ENCODE peak calls at places on chromosome 22, in four cellular contexts. R is MM.1S, J is Caco-2, X is H9. V is an unnamed sample. For H3K9me3 and H3K4me1, the result is how much of the 10 kb centered on the place peaks cover.

GRCh38 chr22:38570841-38571364 is 920 bp upstream of the DMC1 start:
- DNase-seq in R (peak), X (peak), J (peak), V (peak)

GRCh38 chr22:25763239-25763777 is 21.3 kb downstream of the MYO18B start:
- DNase-seq in R (no peak), J (no peak), X (no peak), V (no peak)

GRCh38 chr22:42884616-42885375 is 27.7 kb upstream of the ARFGAP3 start:
- DNase-seq in J (no peak), R (no peak), X (no peak), V (no peak)

GRCh38 chr22:25196326-25196725 is 3.3 kb upstream of the CRYBB3 start:
- DNase-seq in R (no peak), J (no peak), X (no peak), V (no peak)

GRCh38 chr22:41352058-41352457 is 29.7 kb upstream of the TEF start:
- DNase-seq in X (no peak), R (no peak), J (peak), V (no peak)

GRCh38 chr22:24683671-24684070 is 80.7 kb downstream of the GGT1 start:
- DNase-seq in X (no peak), R (no peak), J (no peak), V (no peak)

GRCh38 chr22:19723165-19723989 is at the start of gene GP1BB:
- DNase-seq in J (peak), R (no peak), X (peak), V (no peak)

GRCh38 chr22:33919591-33920501 is at the start of gene LARGE1:
- DNase-seq in R (peak), J (peak), X (peak), V (peak)

GRCh38 chr22:39625554-39626537 is 55.3 kb downstream of the CACNA1I start:
- DNase-seq in X (no peak), R (no peak), J (no peak), V (no peak)

GRCh38 chr22:42717197-42717967 is 3.3 kb downstream of the A4GALT start:
- DNase-seq in J (peak), X (peak), R (peak), V (no peak)

DNA sequence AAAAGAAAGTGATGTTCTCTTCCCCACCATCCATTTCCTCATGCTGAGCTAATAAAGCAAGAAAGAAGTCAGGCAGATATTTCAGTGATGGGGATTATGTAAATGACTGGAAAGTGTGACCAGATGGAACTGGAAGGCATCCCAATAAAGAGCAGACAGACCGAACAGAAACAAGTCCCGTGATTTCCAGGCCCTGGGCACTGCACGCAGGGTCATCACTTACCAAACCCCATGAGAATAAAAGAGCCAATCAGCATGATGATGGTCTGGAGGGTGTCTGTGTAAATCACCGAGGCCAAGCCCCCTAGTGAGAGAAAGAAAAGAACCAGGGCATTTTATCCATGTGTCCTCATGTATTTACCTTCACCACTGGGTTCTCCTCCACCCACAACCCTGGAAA is 18.1 kb downstream of the SLC5A4 start:
- DNase-seq in R (no peak), J (no peak), X (no peak), V (peak)
- H3K9me3 ChIP-seq in R (under half), J (under half), X (under half), V (under half)

DNA sequence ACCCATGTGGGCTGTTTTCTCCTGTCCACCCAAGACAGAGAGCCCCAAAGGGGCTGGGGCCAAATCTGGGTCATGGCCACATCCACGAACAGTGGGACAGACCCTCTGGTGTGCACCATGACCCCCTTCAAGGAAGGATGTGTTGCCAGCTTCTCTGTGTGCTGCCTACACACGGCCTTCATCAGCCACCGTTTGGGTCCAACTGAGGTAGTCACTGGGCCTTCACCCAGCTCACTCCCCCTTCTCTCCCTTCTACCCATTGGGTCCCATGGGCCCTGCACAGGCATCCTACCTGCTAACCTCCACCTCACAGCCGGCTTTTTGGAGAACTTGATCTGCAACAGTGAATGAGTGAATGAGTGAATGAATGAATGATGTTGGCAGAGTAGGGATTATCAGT is 1484.9 kb downstream of the BRD1 start:
- DNase-seq in J (no peak), X (no peak), R (no peak), V (no peak)
- TF ChIP-seq CTCF in J (no peak), X (no peak), R (no peak), V (no peak)

DNA sequence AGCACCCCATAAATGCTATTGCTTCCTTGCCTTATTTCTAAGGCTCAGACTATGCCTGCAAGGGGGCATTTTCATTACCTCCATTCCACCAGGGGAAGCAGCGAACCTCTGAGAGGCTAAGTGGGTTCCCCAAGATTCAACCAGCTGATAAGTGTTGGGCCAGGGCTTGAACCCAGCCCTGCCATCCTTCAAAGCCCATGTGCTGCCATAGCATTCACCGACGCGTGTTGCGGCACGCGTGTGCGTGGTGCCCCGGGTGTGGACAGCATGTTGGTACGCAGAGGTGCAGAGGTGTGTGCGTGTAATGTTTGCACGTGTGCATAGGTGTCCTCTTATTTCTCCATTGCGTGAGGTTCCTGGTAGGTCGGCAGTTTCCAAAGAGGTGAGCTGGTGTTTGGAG is 66.0 kb upstream of the PPARA start:
- DNase-seq in R (no peak), J (no peak), X (no peak), V (no peak)
- H3K4me1 ChIP-seq in R (under half), J (under half), X (under half), V (under half)

GRCh38 chr22:48827904-48828555 is 999.6 kb downstream of the BRD1 start:
- DNase-seq in J (no peak), X (no peak), R (no peak), V (no peak)

GRCh38 chr22:48826546-48826945 is 1001.1 kb downstream of the BRD1 start:
- DNase-seq in X (no peak), R (no peak), J (no peak), V (no peak)

GRCh38 chr22:48829908-48830307 is 997.8 kb downstream of the BRD1 start:
- DNase-seq in R (no peak), J (no peak), X (no peak), V (no peak)

GRCh38 chr22:48827228-48827810 is 1000.4 kb downstream of the BRD1 start:
- DNase-seq in X (no peak), J (no peak), R (no peak), V (no peak)

DNA sequence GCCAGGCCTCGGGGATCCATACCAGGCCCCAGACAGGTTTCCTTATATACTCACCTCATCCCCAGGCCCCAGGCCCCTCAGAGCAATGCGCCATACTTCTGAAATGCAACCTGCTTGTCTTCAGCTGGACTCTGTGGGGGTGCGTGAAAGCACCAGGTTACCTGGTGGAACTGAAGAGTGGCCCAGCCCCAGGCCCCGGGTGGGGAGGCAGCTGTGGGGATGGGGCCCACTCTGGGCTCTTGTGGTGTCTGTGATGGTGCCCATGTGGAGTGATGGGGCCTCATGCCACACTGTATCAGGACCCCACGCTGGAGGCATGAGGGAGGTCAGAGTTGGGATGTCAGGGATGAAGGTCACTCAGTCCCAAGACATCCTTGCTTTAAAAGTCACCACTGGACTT is 999.0 kb downstream of the BRD1 start:
- DNase-seq in J (no peak), R (no peak), X (no peak), V (no peak)
- H3K9me3 ChIP-seq in J (under half), R (under half), X (under half), V (under half)